ENCODE peak calls at places on chromosomes 4 and X, in nine cellular contexts. O is mucosa of descending colon, U is pancreas, V is type B pancreatic cell, Z is brain microvascular endothelial cell, Q is HCT116, Y is bronchial epithelial cell, A is neural crest cell, G is RWPE1. T is an unnamed sample.

GRCh38 chr4:69096810-69097209 is 536 bp downstream of the UGT2B7 start:
- DNase-seq in O (no peak), U (no peak), V (no peak), Z (no peak), Q (no peak), Y (no peak), A (no peak), G (no peak), T (no peak)

GRCh38 chr4:121034010-121034409 is 38.3 kb downstream of the NDNF start:
- DNase-seq in O (peak), U (peak), V (no peak), Z (peak), Q (no peak), Y (peak), A (no peak), G (no peak), T (no peak)

GRCh38 chr4:89765966-89766365 is 71.0 kb downstream of the SNCA start:
- DNase-seq in O (peak), U (peak), V (no peak), Z (peak), Q (no peak), Y (peak), A (no peak), G (peak), T (no peak)

GRCh38 chr4:185888676-185889075 is 76.7 kb upstream of the SORBS2 start:
- DNase-seq in O (no peak), U (no peak), V (no peak), Z (no peak), Q (no peak), Y (no peak), A (no peak), G (no peak), T (no peak)

GRCh38 chr4:32341342-32341741 is 1621.2 kb downstream of the PCDH7 start:
- DNase-seq in O (no peak), U (no peak), V (no peak), Z (no peak), Q (no peak), Y (no peak), A (no peak), G (no peak), T (no peak)

GRCh38 chr4:4574792-4575191 is 32.9 kb upstream of the STX18 start:
- DNase-seq in O (peak), U (peak), V (no peak), Z (peak), Q (peak), Y (peak), A (peak), G (no peak), T (no peak)

GRCh38 chrX:104482757-104483156 is 83.2 kb upstream of the IL1RAPL2 start:
- DNase-seq in O (no peak), U (no peak), V (no peak), Z (no peak), Q (no peak), Y (peak), A (no peak), G (no peak), T (no peak)

GRCh38 chr4:95409750-95410149 is 139.0 kb downstream of the UNC5C start:
- DNase-seq in O (no peak), U (no peak), V (no peak), Z (no peak), Q (no peak), Y (no peak), A (peak), G (no peak), T (no peak)

GRCh38 chr4:148203056-148203898 is 238.9 kb downstream of the NR3C2 start:
- DNase-seq in O (peak), U (peak), V (no peak), Z (no peak), Q (no peak), Y (no peak), A (no peak), G (no peak), T (no peak)

GRCh38 chr4:1294424-1294823 is 4.7 kb downstream of the MAEA start:
- DNase-seq in O (no peak), U (no peak), V (no peak), Z (no peak), Q (no peak), Y (no peak), A (no peak), G (no peak), T (no peak)

GRCh38 chr4:45345551-45345950 is 619.2 kb upstream of the GNPDA2 start:
- DNase-seq in O (no peak), U (no peak), V (no peak), Z (no peak), Q (no peak), Y (no peak), A (no peak), G (no peak), T (no peak)

GRCh38 chr4:6235901-6236625 is 33.6 kb upstream of the WFS1 start:
- DNase-seq in O (no peak), U (no peak), V (no peak), Z (no peak), Q (no peak), Y (no peak), A (no peak), G (no peak), T (no peak)

GRCh38 chr4:186243331-186243730 is 16.0 kb downstream of the KLKB1 start:
- DNase-seq in O (no peak), U (no peak), V (no peak), Z (no peak), Q (no peak), Y (no peak), A (no peak), G (no peak), T (no peak)

GRCh38 chrX:119638725-119639471 is 32.7 kb upstream of the NKRF start:
- DNase-seq in O (no peak), U (no peak), V (no peak), Z (no peak), Q (no peak), Y (peak), A (no peak), G (no peak), T (no peak)

GRCh38 chr4:74555231-74555630 is 110.3 kb downstream of the AREG start:
- DNase-seq in O (no peak), U (no peak), V (no peak), Z (peak), Q (no peak), Y (peak), A (no peak), G (peak), T (no peak)

GRCh38 chrX:52217494-52218160 is 32.9 kb downstream of the MAGED4 start:
- DNase-seq in O (no peak), U (no peak), V (no peak), Z (no peak), Q (no peak), Y (no peak), A (no peak), G (no peak), T (no peak)

GRCh38 chr4:140152015-140152703 is 1.8 kb downstream of the MAML3 start:
- DNase-seq in O (no peak), U (peak), V (peak), Z (no peak), Q (peak), Y (no peak), A (peak), G (peak), T (no peak)

DNA sequence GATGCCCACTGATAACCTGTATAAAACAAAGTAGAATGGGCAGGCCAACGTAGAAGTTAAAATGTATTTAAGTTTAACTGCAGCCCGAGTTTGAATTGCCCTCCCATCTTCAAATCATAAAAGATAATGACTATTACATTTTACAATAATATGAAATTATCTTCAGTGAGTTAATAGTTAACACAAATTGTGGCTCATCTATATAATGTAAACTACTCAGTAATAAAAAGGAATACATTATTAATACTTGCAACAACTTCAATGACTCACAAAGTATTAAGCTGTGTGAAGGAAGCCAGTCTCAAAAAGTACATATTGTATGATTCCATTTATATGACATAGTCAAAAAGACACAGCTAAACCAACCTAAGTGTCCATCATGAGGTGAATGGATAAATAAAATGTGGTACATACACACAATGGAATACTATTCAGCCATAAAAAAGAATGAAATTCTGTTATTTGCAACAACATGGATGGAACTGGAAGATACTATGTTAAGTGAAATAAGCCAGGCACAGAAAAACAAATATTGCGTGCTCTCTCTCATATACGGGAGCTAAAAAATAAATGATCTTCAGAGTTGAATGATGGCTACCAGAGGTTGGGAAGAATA is 7.8 kb downstream of the PLRG1 start:
- DNase-seq in O (peak), U (no peak), V (no peak), Z (no peak), Q (no peak), Y (no peak), A (no peak), G (no peak), T (no peak)
- TF ChIP-seq CTCF in O (no peak), U (no peak), V (no peak), Z (no peak), Q (no peak), Y (no peak), A (no peak), G (no peak), T (no peak)

DNA sequence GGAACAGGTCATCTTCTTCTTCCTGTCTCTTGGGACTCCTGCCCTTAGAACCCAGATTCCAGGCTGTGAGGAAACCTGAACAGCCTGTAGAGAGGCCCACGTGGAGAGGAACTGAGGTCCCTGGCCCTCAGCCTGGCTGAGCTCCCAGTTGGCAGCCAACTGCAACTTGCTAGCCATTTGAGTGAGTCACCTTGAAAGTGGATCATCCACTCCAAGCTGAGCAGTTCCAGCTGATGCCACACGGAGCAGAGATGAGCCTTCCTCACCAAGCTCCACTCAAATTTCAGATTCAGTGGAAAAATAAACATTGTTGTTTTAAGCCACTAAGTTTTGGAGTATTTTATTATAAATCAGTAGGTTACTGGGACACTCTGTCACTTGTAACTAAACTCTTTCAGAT is 392.5 kb downstream of the BCOR start:
- DNase-seq in O (peak), U (peak), V (no peak), Z (peak), Q (peak), Y (peak), A (no peak), G (peak), T (no peak)
- TF ChIP-seq CTCF in O (no peak), U (peak), V (peak), Z (peak), Q (no peak), Y (peak), A (peak), G (peak), T (no peak)

GRCh38 chr4:171181090-171181489 is 632.1 kb upstream of the GALNTL6 start:
- DNase-seq in O (no peak), U (no peak), V (no peak), Z (no peak), Q (no peak), Y (no peak), A (no peak), G (no peak), T (no peak)

DNA sequence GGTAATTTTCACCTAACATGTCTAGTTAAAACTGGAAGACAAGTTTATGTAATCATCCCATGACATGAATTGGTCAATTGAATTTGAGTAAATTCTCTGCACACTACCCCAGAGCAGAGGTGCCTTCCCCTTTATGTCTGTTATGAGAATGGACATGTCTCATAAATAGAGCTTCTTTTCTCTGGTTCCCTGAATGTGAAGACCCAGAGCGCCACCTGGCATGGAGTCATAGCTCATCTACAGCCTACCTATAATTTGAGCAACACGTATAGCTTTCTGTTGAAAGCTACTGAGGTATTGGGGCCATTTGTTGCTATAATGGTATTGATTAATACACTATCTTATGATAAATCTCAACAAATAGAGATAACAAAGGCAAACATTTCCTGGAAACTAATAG is 626.5 kb upstream of the GALNTL6 start:
- DNase-seq in O (no peak), U (peak), V (no peak), Z (no peak), Q (no peak), Y (no peak), A (no peak), G (no peak), T (no peak)
- TF ChIP-seq CTCF in O (no peak), U (no peak), V (no peak), Z (no peak), Q (peak), Y (no peak), A (no peak), G (no peak), T (no peak)

GRCh38 chrX:68498508-68499379 is at the start of gene YIPF6:
- DNase-seq in O (peak), U (peak), V (peak), Z (peak), Q (peak), Y (peak), A (peak), G (peak), T (peak)
- TF ChIP-seq CTCF in O (no peak), U (no peak), V (no peak), Z (no peak), Q (no peak), Y (no peak), A (no peak), G (no peak), T (no peak)

DNA sequence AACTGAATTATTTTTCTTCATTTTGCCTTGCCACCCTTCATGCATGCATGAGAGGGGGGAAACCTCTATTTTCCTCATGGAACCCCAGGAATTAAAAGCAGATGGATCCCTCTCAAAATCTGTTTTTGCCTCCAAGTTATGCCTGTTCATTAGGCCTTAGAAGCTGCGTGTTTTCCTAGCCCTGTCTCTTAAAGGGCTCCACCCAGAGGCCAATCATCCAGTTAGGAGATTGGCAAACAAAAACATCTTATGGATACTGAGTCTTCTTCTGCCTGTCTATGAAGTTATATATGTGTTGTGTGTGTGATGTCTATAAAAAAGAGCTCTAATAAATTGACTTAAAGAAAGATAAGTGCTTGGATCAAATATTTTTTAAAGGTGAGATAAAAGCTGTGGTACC is 142.9 kb downstream of the ANAPC10 start:
- DNase-seq in O (no peak), U (no peak), V (no peak), Z (no peak), Q (no peak), Y (no peak), A (no peak), G (no peak), T (no peak)
- TF ChIP-seq CTCF in O (no peak), U (no peak), V (no peak), Z (no peak), Q (no peak), Y (no peak), A (no peak), G (no peak), T (peak)

GRCh38 chrX:70301716-70302115 is 11.8 kb downstream of the KIF4A start:
- DNase-seq in O (no peak), U (no peak), V (no peak), Z (peak), Q (no peak), Y (no peak), A (no peak), G (no peak), T (no peak)
- TF ChIP-seq CTCF in O (no peak), U (no peak), V (no peak), Z (no peak), Q (no peak), Y (no peak), A (no peak), G (no peak), T (no peak)

T was measured in D721Med.